ENCODE peak calls at places on chromosomes 5 and 9, in seven cellular contexts. One of them, this sample, is unnamed.

GRCh38 chr9:93813687-93814560 is 141.2 kb downstream of the BARX1 start:
- DNase-seq in PC-3: no peak
- DNase-seq in BJ: no peak
- DNase-seq in GM23248: no peak
- DNase-seq in heart left ventricle: no peak
- DNase-seq in HCT116: no peak
- DNase-seq in A549: no peak
- DNase-seq in this sample: peak

GRCh38 chr5:56123531-56124243 is 109.4 kb downstream of the ANKRD55 start:
- DNase-seq in PC-3: peak
- DNase-seq in BJ: peak
- DNase-seq in GM23248: peak
- DNase-seq in heart left ventricle: peak
- DNase-seq in HCT116: peak
- DNase-seq in A549: peak
- DNase-seq in this sample: peak

GRCh38 chr5:75049581-75050274 is 2.6 kb downstream of the GCNT4 start:
- DNase-seq in PC-3: peak
- DNase-seq in BJ: no peak
- DNase-seq in GM23248: peak
- DNase-seq in heart left ventricle: no peak
- DNase-seq in HCT116: peak
- DNase-seq in A549: peak
- DNase-seq in this sample: peak

GRCh38 chr5:165775094-165775493 is 2269.7 kb downstream of the MAT2B start:
- DNase-seq in PC-3: no peak
- DNase-seq in BJ: no peak
- DNase-seq in GM23248: no peak
- DNase-seq in heart left ventricle: no peak
- DNase-seq in HCT116: no peak
- DNase-seq in A549: no peak
- DNase-seq in this sample: no peak

GRCh38 chr9:122005597-122005996 is 87.5 kb downstream of the TTLL11 start:
- DNase-seq in PC-3: peak
- DNase-seq in BJ: no peak
- DNase-seq in GM23248: peak
- DNase-seq in heart left ventricle: no peak
- DNase-seq in HCT116: no peak
- DNase-seq in A549: peak
- DNase-seq in this sample: no peak

GRCh38 chr5:72248352-72249032 is 71.5 kb downstream of the MRPS27 start:
- DNase-seq in PC-3: peak
- DNase-seq in BJ: peak
- DNase-seq in GM23248: peak
- DNase-seq in heart left ventricle: no peak
- DNase-seq in HCT116: peak
- DNase-seq in A549: peak
- DNase-seq in this sample: peak

GRCh38 chr9:134483361-134484184 is 157.3 kb downstream of the RXRA start:
- DNase-seq in PC-3: no peak
- DNase-seq in BJ: no peak
- DNase-seq in GM23248: no peak
- DNase-seq in heart left ventricle: no peak
- DNase-seq in HCT116: no peak
- DNase-seq in A549: no peak
- DNase-seq in this sample: no peak

GRCh38 chr5:1330847-1331831 is 13.8 kb downstream of the CLPTM1L start:
- DNase-seq in PC-3: no peak
- DNase-seq in BJ: no peak
- DNase-seq in GM23248: no peak
- DNase-seq in heart left ventricle: peak
- DNase-seq in HCT116: no peak
- DNase-seq in A549: no peak
- DNase-seq in this sample: no peak

GRCh38 chr5:87354496-87354895 is 58.2 kb downstream of the CCNH start:
- DNase-seq in PC-3: no peak
- DNase-seq in BJ: no peak
- DNase-seq in GM23248: no peak
- DNase-seq in heart left ventricle: no peak
- DNase-seq in HCT116: no peak
- DNase-seq in A549: no peak
- DNase-seq in this sample: no peak

GRCh38 chr5:33984671-33985124 is at the start of gene SLC45A2:
- DNase-seq in PC-3: no peak
- DNase-seq in BJ: no peak
- DNase-seq in GM23248: peak
- DNase-seq in heart left ventricle: no peak
- DNase-seq in HCT116: no peak
- DNase-seq in A549: no peak
- DNase-seq in this sample: no peak

GRCh38 chr9:133114886-133115603 is 6.0 kb downstream of the RALGDS start:
- DNase-seq in PC-3: no peak
- DNase-seq in BJ: no peak
- DNase-seq in GM23248: no peak
- DNase-seq in heart left ventricle: no peak
- DNase-seq in HCT116: no peak
- DNase-seq in A549: no peak
- DNase-seq in this sample: no peak

GRCh38 chr9:110058304-110058953 is 149.5 kb downstream of the C9orf152 start:
- DNase-seq in PC-3: peak
- DNase-seq in BJ: no peak
- DNase-seq in GM23248: no peak
- DNase-seq in heart left ventricle: no peak
- DNase-seq in HCT116: peak
- DNase-seq in A549: peak
- DNase-seq in this sample: peak

GRCh38 chr9:110086537-110086936 is 121.4 kb downstream of the C9orf152 start:
- DNase-seq in PC-3: no peak
- DNase-seq in BJ: no peak
- DNase-seq in GM23248: no peak
- DNase-seq in heart left ventricle: no peak
- DNase-seq in HCT116: no peak
- DNase-seq in A549: no peak
- DNase-seq in this sample: no peak

GRCh38 chr5:135491552-135492318 is 39.6 kb upstream of the TIFAB start:
- DNase-seq in PC-3: peak
- DNase-seq in BJ: no peak
- DNase-seq in GM23248: no peak
- DNase-seq in heart left ventricle: no peak
- DNase-seq in HCT116: no peak
- DNase-seq in A549: no peak
- DNase-seq in this sample: peak

GRCh38 chr9:84940294-84940693 is 270.8 kb downstream of the NTRK2 start:
- DNase-seq in PC-3: no peak
- DNase-seq in BJ: no peak
- DNase-seq in GM23248: peak
- DNase-seq in heart left ventricle: no peak
- DNase-seq in HCT116: no peak
- DNase-seq in A549: no peak
- DNase-seq in this sample: no peak

GRCh38 chr9:4781408-4781807 is 11.3 kb upstream of the RCL1 start:
- DNase-seq in PC-3: no peak
- DNase-seq in BJ: no peak
- DNase-seq in GM23248: peak
- DNase-seq in heart left ventricle: no peak
- DNase-seq in HCT116: no peak
- DNase-seq in A549: no peak
- DNase-seq in this sample: no peak

GRCh38 chr5:168315416-168315990 is 24.1 kb downstream of the WWC1 start:
- DNase-seq in PC-3: no peak
- DNase-seq in BJ: no peak
- DNase-seq in GM23248: no peak
- DNase-seq in heart left ventricle: no peak
- DNase-seq in HCT116: no peak
- DNase-seq in A549: no peak
- DNase-seq in this sample: no peak

GRCh38 chr9:128218172-128218517 is 15.0 kb downstream of the DNM1 start:
- DNase-seq in PC-3: no peak
- DNase-seq in BJ: no peak
- DNase-seq in GM23248: no peak
- DNase-seq in heart left ventricle: no peak
- DNase-seq in HCT116: no peak
- DNase-seq in A549: no peak
- DNase-seq in this sample: no peak
- H3K4me3 ChIP-seq in PC-3: no peak
- H3K4me3 ChIP-seq in BJ: no peak
- H3K4me3 ChIP-seq in GM23248: no peak
- H3K4me3 ChIP-seq in heart left ventricle: no peak
- H3K4me3 ChIP-seq in HCT116: peak
- H3K4me3 ChIP-seq in A549: no peak
- H3K4me3 ChIP-seq in this sample: no peak

GRCh38 chr5:154002511-154003020 is 36.1 kb downstream of the FAM114A2 start:
- DNase-seq in PC-3: no peak
- DNase-seq in BJ: no peak
- DNase-seq in GM23248: no peak
- DNase-seq in heart left ventricle: no peak
- DNase-seq in HCT116: no peak
- DNase-seq in A549: no peak
- DNase-seq in this sample: no peak

GRCh38 chr5:154010660-154011059 is 28.1 kb downstream of the FAM114A2 start:
- DNase-seq in PC-3: no peak
- DNase-seq in BJ: no peak
- DNase-seq in GM23248: peak
- DNase-seq in heart left ventricle: no peak
- DNase-seq in HCT116: no peak
- DNase-seq in A549: no peak
- DNase-seq in this sample: no peak

GRCh38 chr5:154000703-154001102 is 38.0 kb downstream of the FAM114A2 start:
- DNase-seq in PC-3: no peak
- DNase-seq in BJ: no peak
- DNase-seq in GM23248: no peak
- DNase-seq in heart left ventricle: no peak
- DNase-seq in HCT116: no peak
- DNase-seq in A549: no peak
- DNase-seq in this sample: no peak

GRCh38 chr5:154002093-154002492 is 36.6 kb downstream of the FAM114A2 start:
- DNase-seq in PC-3: no peak
- DNase-seq in BJ: no peak
- DNase-seq in GM23248: peak
- DNase-seq in heart left ventricle: no peak
- DNase-seq in HCT116: no peak
- DNase-seq in A549: no peak
- DNase-seq in this sample: no peak

DNA sequence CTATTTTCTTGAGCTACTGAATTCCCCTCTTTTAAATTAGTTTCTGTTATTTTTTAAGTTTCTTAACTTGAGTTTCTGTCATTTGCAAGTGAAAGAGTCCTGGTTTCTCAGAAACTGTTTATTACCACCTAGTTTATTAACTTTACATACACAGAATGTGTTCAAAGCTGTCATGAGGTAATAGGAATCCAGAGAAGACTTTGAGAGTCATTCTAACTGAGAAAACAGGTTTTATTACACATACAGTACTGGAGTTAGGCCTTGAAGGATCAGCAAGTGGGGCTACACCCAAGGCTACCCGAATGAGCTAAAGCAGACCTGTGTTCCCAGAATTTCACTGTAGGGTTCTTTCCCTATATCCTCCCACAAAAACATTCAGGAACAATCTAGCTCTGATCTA is 33.1 kb downstream of the FAM114A2 start:
- DNase-seq in PC-3: no peak
- DNase-seq in BJ: no peak
- DNase-seq in GM23248: no peak
- DNase-seq in heart left ventricle: no peak
- DNase-seq in HCT116: no peak
- DNase-seq in A549: no peak
- DNase-seq in this sample: no peak
- H3K4me3 ChIP-seq in PC-3: no peak
- H3K4me3 ChIP-seq in BJ: no peak
- H3K4me3 ChIP-seq in GM23248: no peak
- H3K4me3 ChIP-seq in heart left ventricle: no peak
- H3K4me3 ChIP-seq in HCT116: no peak
- H3K4me3 ChIP-seq in A549: no peak
- H3K4me3 ChIP-seq in this sample: no peak

GRCh38 chr5:32531885-32532520 is 53.4 kb upstream of the SUB1 start:
- DNase-seq in PC-3: peak
- DNase-seq in BJ: peak
- DNase-seq in GM23248: peak
- DNase-seq in heart left ventricle: no peak
- DNase-seq in HCT116: no peak
- DNase-seq in A549: peak
- DNase-seq in this sample: no peak
- H3K4me3 ChIP-seq in PC-3: peak
- H3K4me3 ChIP-seq in BJ: no peak
- H3K4me3 ChIP-seq in GM23248: peak
- H3K4me3 ChIP-seq in heart left ventricle: no peak
- H3K4me3 ChIP-seq in HCT116: no peak
- H3K4me3 ChIP-seq in A549: peak
- H3K4me3 ChIP-seq in this sample: no peak

GRCh38 chr9:96183751-96184150 is 118.2 kb downstream of the HSD17B3 start:
- DNase-seq in PC-3: no peak
- DNase-seq in BJ: no peak
- DNase-seq in GM23248: no peak
- DNase-seq in heart left ventricle: no peak
- DNase-seq in HCT116: no peak
- DNase-seq in A549: no peak
- DNase-seq in this sample: no peak

GRCh38 chr9:96187108-96187695 is 114.8 kb downstream of the HSD17B3 start:
- DNase-seq in PC-3: no peak
- DNase-seq in BJ: no peak
- DNase-seq in GM23248: no peak
- DNase-seq in heart left ventricle: no peak
- DNase-seq in HCT116: no peak
- DNase-seq in A549: no peak
- DNase-seq in this sample: no peak

GRCh38 chr9:96189995-96190394 is 112.0 kb downstream of the HSD17B3 start:
- DNase-seq in PC-3: no peak
- DNase-seq in BJ: no peak
- DNase-seq in GM23248: no peak
- DNase-seq in heart left ventricle: no peak
- DNase-seq in HCT116: no peak
- DNase-seq in A549: no peak
- DNase-seq in this sample: no peak

GRCh38 chr9:96186601-96187011 is 115.4 kb downstream of the HSD17B3 start:
- DNase-seq in PC-3: peak
- DNase-seq in BJ: no peak
- DNase-seq in GM23248: no peak
- DNase-seq in heart left ventricle: no peak
- DNase-seq in HCT116: no peak
- DNase-seq in A549: no peak
- DNase-seq in this sample: peak

DNA sequence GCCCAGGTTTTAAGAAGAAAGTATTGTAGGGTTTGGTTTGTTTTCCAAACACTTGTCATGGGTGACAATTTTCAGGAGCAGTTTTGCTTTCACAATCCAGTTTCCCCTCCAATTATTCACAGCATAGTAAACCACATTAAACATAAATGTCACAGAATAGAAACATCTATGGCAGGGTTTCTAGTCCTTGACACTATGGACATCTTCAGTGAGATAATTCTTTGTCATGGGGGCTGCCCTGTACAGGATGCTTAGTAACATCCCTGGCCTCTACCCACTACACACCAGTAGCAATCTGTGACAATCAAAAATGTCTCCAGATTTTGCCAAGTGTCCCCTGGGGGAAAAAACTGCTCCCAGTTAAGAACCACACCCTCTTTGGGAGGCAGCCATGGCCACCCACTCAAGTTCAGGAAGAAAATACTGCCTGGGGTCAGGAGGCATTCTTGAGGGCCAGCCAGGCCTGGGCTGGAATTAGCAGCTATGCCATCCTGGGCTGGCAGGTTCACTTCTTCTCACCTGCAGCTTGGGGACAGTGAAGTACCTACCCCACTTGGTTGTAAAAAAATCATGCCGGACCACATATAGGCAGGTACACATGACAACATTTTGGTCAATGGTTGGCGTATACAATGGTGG is 116.3 kb downstream of the HSD17B3 start:
- DNase-seq in PC-3: no peak
- DNase-seq in BJ: no peak
- DNase-seq in GM23248: no peak
- DNase-seq in heart left ventricle: no peak
- DNase-seq in HCT116: no peak
- DNase-seq in A549: no peak
- DNase-seq in this sample: peak
- H3K4me3 ChIP-seq in PC-3: no peak
- H3K4me3 ChIP-seq in BJ: no peak
- H3K4me3 ChIP-seq in GM23248: no peak
- H3K4me3 ChIP-seq in heart left ventricle: no peak
- H3K4me3 ChIP-seq in HCT116: no peak
- H3K4me3 ChIP-seq in A549: no peak
- H3K4me3 ChIP-seq in this sample: no peak